ENCODE peak calls at places on chromosomes 12 and 14, in seven cellular contexts. Q is left ventricle myocardium inferior, I is Peyer's patch, L is adrenal gland, V is A549, T is uterus, A is MM.1S. H is an unnamed sample.

GRCh38 chr12:124395986-124396385 is 101.1 kb downstream of the RFLNA start:
- DNase-seq in T (no peak), V (no peak), I (no peak), Q (no peak), L (no peak), A (no peak), H (peak)

GRCh38 chr12:24561882-24562760 is 386.8 kb downstream of the BCAT1 start:
- DNase-seq in Q (peak), L (peak), I (peak), T (peak), A (peak), V (peak), H (no peak)

GRCh38 chr12:69269736-69270135 is 30.4 kb downstream of the CPSF6 start:
- DNase-seq in I (no peak), L (no peak), A (no peak), V (no peak), T (no peak), Q (no peak), H (no peak)

GRCh38 chr14:24411468-24412454 is 13.0 kb downstream of the NYNRIN start:
- DNase-seq in L (peak), V (peak), Q (no peak), I (peak), A (no peak), T (no peak), H (no peak)

GRCh38 chr14:50333010-50333409 is 20.9 kb downstream of the DMAC2L start:
- DNase-seq in L (peak), V (no peak), I (no peak), A (no peak), Q (peak), T (peak), H (no peak)

GRCh38 chr14:95998656-95999055 is 40.5 kb upstream of the C14orf132 start:
- DNase-seq in V (no peak), L (no peak), A (no peak), T (no peak), I (no peak), Q (no peak), H (no peak)

GRCh38 chr12:5206401-5207175 is 162.9 kb downstream of the KCNA5 start:
- DNase-seq in V (no peak), I (no peak), L (no peak), A (no peak), Q (no peak), T (no peak), H (no peak)

GRCh38 chr12:46351138-46351537 is 21.4 kb downstream of the SLC38A2 start:
- DNase-seq in V (no peak), A (no peak), I (no peak), T (no peak), Q (no peak), L (no peak), H (no peak)

GRCh38 chr14:77241955-77242354 is 29.1 kb downstream of the NGB start:
- DNase-seq in A (no peak), L (no peak), I (no peak), V (no peak), T (no peak), Q (no peak), H (no peak)

GRCh38 chr12:32545413-32545970 is 133.6 kb upstream of the DNM1L start:
- DNase-seq in I (no peak), T (no peak), Q (no peak), L (no peak), V (no peak), A (no peak), H (no peak)

GRCh38 chr12:32546272-32546671 is 132.8 kb upstream of the DNM1L start:
- DNase-seq in V (no peak), Q (no peak), L (no peak), I (no peak), A (no peak), T (no peak), H (no peak)

GRCh38 chr12:32544893-32545292 is 134.2 kb upstream of the DNM1L start:
- DNase-seq in T (no peak), I (no peak), Q (no peak), V (no peak), A (no peak), L (no peak), H (no peak)

GRCh38 chr12:32542550-32543229 is 136.4 kb upstream of the DNM1L start:
- DNase-seq in I (no peak), Q (no peak), T (no peak), A (no peak), L (no peak), V (no peak), H (no peak)

GRCh38 chr12:32541754-32542374 is 137.2 kb upstream of the DNM1L start:
- DNase-seq in A (no peak), V (no peak), I (no peak), L (no peak), Q (no peak), T (no peak), H (no peak)
- H3K27ac ChIP-seq in A (no peak), V (no peak), I (no peak), L (no peak), Q (peak), T (peak), H (peak)

DNA sequence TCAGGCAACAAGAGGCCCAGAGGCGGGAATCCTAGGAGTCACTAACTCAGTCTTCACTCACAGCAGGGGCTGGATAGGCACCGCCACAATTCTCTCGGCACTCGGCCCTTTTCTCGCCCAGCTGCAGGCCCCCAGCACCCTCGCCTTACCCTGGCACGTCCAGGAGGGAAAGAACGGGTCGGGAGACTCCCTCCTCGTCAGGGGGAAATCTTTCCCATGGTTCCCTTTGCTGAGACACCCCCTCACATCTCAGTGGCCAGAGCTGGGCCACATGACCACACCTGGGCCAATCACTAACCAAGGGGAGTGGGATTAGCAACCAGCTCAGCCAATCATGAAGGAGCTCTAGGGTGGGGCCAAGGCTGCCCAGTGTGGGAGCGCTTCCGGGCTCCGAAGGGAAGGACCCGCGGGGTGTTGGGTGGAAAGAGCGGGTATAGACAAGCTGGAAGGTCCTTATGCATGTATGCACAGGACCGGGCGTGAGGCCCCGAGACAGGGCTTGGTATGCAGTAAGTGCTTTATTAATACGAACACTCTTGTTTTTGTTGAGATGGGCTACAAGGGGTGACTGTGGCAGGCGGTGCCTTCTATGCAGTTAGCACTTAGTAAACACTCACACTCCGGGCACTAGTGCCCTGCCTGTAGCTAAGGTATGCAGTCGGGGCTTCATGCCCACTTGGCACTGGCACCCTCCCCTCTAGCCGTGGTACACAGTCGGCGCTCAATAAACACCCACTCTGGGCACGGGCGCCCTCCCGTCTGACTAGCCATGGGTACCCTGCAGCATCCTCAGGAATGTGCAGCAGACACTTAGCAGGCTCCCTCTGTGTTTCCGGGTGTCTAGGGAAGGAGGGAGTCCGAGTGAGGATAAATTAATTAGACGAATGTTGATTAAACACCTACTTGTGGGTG is 40.3 kb downstream of the ADGRD1 start:
- DNase-seq in V (peak), T (no peak), L (no peak), Q (peak), A (no peak), I (no peak), H (no peak)
- H3K27ac ChIP-seq in V (peak), T (no peak), L (no peak), Q (no peak), A (no peak), I (no peak), H (no peak)

GRCh38 chr12:122880155-122880605 is 15.7 kb downstream of the VPS37B start:
- DNase-seq in T (no peak), Q (no peak), L (no peak), A (no peak), I (no peak), V (no peak), H (no peak)

GRCh38 chr12:122884860-122885259 is 11.1 kb downstream of the VPS37B start:
- DNase-seq in T (no peak), L (no peak), I (no peak), V (no peak), Q (no peak), A (no peak), H (no peak)

GRCh38 chr12:122880668-122881067 is 15.3 kb downstream of the VPS37B start:
- DNase-seq in I (no peak), V (peak), T (peak), Q (no peak), A (no peak), L (no peak), H (peak)

GRCh38 chr12:122884091-122884826 is 11.7 kb downstream of the VPS37B start:
- DNase-seq in L (peak), A (no peak), T (no peak), Q (no peak), I (no peak), V (no peak), H (no peak)

GRCh38 chr12:122882908-122883563 is 12.9 kb downstream of the VPS37B start:
- DNase-seq in T (no peak), Q (no peak), V (no peak), I (no peak), L (no peak), A (no peak), H (no peak)
- H3K27ac ChIP-seq in T (no peak), Q (peak), V (no peak), I (no peak), L (no peak), A (peak), H (no peak)

GRCh38 chr14:67674139-67674479 is 323 bp downstream of the VTI1B start:
- DNase-seq in L (peak), V (peak), A (peak), I (peak), T (peak), Q (peak), H (peak)
- H3K27ac ChIP-seq in L (peak), V (peak), A (peak), I (peak), T (peak), Q (peak), H (peak)